ENCODE peak calls at places on chromosomes 3 and 15, in four cellular contexts. A is CD8-positive, alpha-beta T cell; G is HCT116; O is dorsolateral prefrontal cortex. N is an unnamed sample.

GRCh38 chr3:141341536-141341935 is 26.8 kb upstream of the ZBTB38 start:
- DNase-seq in O (no peak), A (no peak), G (no peak), N (no peak)

GRCh38 chr15:75693501-75694240 is 19.0 kb downstream of the CSPG4 start:
- DNase-seq in G (no peak), O (no peak), A (no peak), N (peak)

GRCh38 chr15:35256141-35256540 is 171.0 kb upstream of the NANOGP8 start:
- DNase-seq in O (no peak), G (no peak), A (no peak), N (no peak)

GRCh38 chr3:62051506-62051905 is 321.8 kb downstream of the FEZF2 start:
- DNase-seq in O (no peak), G (peak), A (no peak), N (peak)

GRCh38 chr3:54659347-54659746 is 268.5 kb downstream of the LRTM1 start:
- DNase-seq in O (no peak), G (no peak), A (no peak), N (no peak)

GRCh38 chr3:139982404-139982803 is 47.4 kb downstream of the CLSTN2 start:
- DNase-seq in A (no peak), G (no peak), O (no peak), N (no peak)

GRCh38 chr3:73592154-73592877 is 32.4 kb downstream of the PDZRN3 start:
- DNase-seq in G (no peak), A (no peak), O (no peak), N (no peak)

GRCh38 chr3:195909294-195909644 is 918 bp upstream of the TNK2 start:
- DNase-seq in A (no peak), G (no peak), O (no peak), N (no peak)

GRCh38 chr3:187051066-187051465 is 88.2 kb downstream of the RPL39L start:
- DNase-seq in O (no peak), G (no peak), A (no peak), N (no peak)

GRCh38 chr3:137194301-137194700 is 236.5 kb downstream of the IL20RB start:
- DNase-seq in A (no peak), O (no peak), G (no peak), N (no peak)

GRCh38 chr15:67903708-67904107 is 63.9 kb upstream of the RNU6-1 start:
- DNase-seq in A (no peak), G (no peak), O (no peak), N (no peak)

GRCh38 chr3:130539005-130539404 is 22.0 kb downstream of the COL6A6 start:
- DNase-seq in O (no peak), G (peak), A (peak), N (peak)

GRCh38 chr3:150797155-150797554 is 34.2 kb upstream of the SIAH2 start:
- DNase-seq in O (no peak), A (no peak), G (no peak), N (no peak)

GRCh38 chr3:139718415-139718814 is 40.6 kb upstream of the NMNAT3 start:
- DNase-seq in A (no peak), O (peak), G (peak), N (peak)

GRCh38 chr3:57331078-57331477 is 38.6 kb upstream of the ASB14 start:
- DNase-seq in O (no peak), A (no peak), G (no peak), N (no peak)

DNA sequence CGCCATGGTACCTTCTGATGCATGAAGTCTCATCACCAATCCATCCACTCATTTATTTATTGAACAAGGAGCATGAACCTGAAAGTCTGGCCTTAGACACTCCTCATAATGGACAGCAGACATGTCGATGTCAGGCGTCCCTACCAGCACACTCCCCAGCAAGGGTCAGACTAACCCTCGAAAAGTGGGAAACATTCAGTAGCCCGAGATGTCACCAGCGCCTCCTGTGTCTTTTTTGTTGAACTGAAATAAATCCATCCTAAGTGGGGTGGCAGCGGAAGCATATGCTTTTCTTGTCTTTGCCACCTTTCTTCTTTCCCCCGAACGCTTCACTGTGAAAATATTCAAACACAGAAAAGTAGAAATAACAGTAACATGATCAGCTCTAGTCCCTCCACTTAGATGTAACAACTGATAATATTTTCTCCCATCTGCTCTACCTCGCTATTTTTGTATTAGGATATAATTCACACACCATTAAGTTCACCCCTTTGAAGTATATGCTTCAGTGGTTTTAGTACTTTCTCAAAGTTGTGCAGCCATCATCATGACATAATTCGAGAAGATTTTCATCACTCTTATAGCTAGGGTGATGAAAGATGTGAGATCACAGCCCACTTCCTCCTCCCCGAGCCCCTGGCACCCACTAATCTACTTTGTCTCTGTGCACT is 121.6 kb downstream of the ADAMTS17 start:
- DNase-seq in O (no peak), A (no peak), G (no peak), N (no peak)
- TF ChIP-seq CTCF in O (no peak), A (no peak), G (no peak), N (no peak)

DNA sequence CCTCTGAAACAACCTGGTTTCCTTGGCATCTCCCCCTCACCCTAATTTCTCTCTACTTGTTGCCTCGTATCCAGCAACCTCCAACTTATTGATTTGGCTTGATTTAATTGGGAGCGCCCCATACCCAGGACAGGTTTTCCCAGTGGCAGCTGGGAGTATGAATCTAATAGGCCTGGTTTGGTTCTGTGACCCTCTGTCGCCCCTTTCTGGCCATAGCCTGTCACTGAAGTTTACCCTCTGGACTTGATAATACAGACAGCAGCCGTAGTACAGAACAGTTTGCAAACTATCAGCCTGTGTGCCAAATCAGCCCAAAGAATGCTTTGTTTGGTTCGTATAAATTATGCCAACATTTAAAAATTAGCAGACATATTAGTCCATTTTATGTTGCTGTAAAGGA is 525.1 kb upstream of the GOLIM4 start:
- DNase-seq in O (peak), A (no peak), G (peak), N (peak)
- TF ChIP-seq CTCF in O (peak), A (no peak), G (peak), N (peak)

GRCh38 chr3:193345431-193345830 is 33.1 kb downstream of the ATP13A5 start:
- DNase-seq in G (no peak), A (no peak), O (no peak), N (no peak)

GRCh38 chr3:193348686-193349085 is 29.9 kb downstream of the ATP13A5 start:
- DNase-seq in G (no peak), O (no peak), A (no peak), N (no peak)

GRCh38 chr3:193346259-193346658 is 32.3 kb downstream of the ATP13A5 start:
- DNase-seq in O (no peak), G (no peak), A (no peak), N (no peak)

GRCh38 chr3:193350744-193351143 is 27.8 kb downstream of the ATP13A5 start:
- DNase-seq in O (no peak), A (no peak), G (no peak), N (no peak)

GRCh38 chr3:193347507-193348501 is 30.7 kb downstream of the ATP13A5 start:
- DNase-seq in G (no peak), O (no peak), A (no peak), N (no peak)
- TF ChIP-seq CTCF in G (no peak), O (no peak), A (no peak), N (no peak)

DNA sequence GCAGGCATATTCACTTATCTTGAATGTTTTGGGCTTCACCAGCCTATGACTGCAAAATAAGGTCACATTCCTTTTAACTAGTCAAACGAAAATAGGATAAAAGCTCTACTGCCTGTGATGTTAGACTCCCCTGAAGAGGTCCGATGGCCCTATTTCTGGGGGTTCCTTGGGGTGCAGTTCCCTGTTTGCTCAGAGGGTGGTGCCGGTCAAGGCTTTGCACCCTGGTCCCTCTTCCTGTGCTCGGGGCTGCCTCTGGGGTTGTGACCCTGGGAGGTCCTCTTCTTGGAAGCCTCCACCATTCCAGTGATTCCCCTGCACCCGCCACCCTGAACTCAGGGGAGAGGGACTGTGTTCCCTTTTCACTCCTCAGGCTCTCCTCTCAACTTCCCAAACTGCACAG is 86.7 kb upstream of the ANKRD34C start:
- DNase-seq in G (no peak), A (no peak), O (no peak), N (no peak)
- TF ChIP-seq CTCF in G (no peak), A (no peak), O (no peak), N (no peak)

GRCh38 chr3:47251689-47252088 is 30.9 kb downstream of the KIF9 start:
- DNase-seq in G (no peak), A (no peak), O (no peak), N (no peak)

GRCh38 chr3:47247131-47248064 is 35.2 kb downstream of the KIF9 start:
- DNase-seq in O (no peak), A (no peak), G (no peak), N (no peak)

GRCh38 chr3:47245271-47245670 is 37.3 kb downstream of the KIF9 start:
- DNase-seq in A (no peak), G (no peak), O (no peak), N (no peak)

GRCh38 chr3:47244531-47245100 is 38.0 kb downstream of the KIF9 start:
- DNase-seq in G (no peak), O (no peak), A (no peak), N (no peak)

DNA sequence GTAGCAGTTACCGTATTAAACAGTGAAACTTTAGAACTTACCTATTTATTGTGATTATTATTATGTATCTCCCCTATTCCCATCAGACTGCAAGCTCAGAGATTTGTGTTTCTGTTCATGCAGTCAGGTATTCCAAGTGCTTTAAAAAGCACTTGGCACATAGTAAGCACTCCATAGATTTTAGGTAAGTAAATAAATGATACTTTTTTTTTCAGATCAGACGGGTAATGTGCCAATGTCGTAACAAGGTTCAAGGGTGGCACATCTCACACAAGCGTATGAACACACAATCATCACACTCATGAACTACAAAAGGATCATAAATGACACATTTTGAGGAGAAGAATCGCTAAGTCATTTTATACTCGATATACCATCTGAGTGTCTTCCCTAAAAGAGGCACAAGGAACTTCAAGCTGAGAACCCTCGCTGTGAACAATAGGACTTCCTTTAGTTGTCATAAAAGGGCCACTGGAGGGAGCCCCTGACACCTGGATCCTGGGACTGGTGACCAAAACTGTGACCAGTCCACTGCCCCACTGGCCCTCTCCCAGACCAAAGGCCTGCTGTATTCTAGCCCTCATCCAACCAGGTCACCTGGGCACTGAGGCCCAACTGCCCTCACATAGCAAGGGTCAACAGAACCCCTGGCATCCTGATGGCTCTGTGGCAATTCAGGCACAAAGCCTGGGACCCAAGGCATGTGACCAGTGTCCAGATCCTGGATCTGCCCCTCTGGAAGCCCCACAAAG is 32.1 kb downstream of the KIF9 start:
- DNase-seq in G (peak), A (no peak), O (no peak), N (peak)
- TF ChIP-seq CTCF in G (peak), A (no peak), O (peak), N (no peak)

DNA sequence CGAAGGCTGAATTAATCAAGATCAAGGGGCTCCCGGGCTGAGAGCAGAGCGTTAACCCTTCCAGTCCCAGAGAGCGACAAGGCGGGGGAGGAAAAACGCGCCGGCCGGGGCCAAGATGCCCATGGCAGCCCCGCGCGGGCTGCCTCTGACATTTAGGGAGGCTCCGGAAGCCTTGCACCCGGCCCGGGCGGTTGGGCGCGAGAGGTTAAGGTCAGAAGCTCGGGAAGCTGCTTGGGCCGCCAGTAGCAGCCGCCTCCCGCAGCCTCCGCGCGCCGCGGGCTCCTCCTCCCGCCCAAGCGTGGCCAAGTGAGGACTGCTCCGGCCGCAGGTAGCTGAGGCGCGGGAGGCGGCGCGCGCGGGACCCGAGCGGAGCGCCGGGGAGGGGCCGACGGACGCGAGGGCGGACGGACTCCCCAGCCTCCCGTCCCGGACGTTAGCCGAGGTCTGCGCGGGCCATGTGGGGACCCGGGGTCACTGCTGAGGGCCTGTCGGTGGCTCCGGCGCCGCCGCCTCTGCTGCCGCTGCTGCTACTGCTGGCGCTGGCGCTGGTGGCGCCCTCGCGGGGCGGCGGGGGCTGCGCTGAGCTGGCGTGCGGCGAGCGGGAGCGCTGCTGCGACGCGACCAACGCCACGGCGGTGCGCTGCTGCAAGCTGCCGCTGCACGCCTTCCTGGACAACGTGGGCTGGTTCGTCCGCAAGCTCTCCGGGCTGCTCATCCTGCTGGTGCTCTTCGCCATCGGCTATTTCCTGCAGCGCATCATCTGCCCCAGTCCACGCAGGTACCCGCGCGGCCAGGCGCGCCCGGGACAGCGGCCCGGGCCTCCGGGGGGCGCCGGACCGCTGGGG is at the start of gene C3orf80:
- DNase-seq in O (peak), G (peak), A (peak), N (peak)
- TF ChIP-seq CTCF in O (peak), G (peak), A (no peak), N (no peak)

N was measured in endothelial cell.